ENCODE peak calls at places on chromosomes 2 and 18, in eight cellular contexts. C is stromal cell of bone marrow; E is CD8-positive, alpha-beta memory T cell; M is activated CD8-positive, alpha-beta memory T cell treated with anti-CD3 and anti-CD28 coated beads, Interleukin-2, amount 50 U/mL, for 4 hours; A is left lobe of liver; J is MM.1S; D is neural progenitor cell; S is activated T-helper 2 cell treated with anti-CD3 and anti-CD28 coated beads, Interferon-gamma antibody, Interleukin-2, Interleukin-4, amounts not matched to agents 10 μg/mL and 5 μg/mL and 100 μg/mL, durations not matched to agents 14 hours and 24 hours and 36 hours. V is an unnamed sample.

GRCh38 chr2:45651415-45652089 is at the start of gene PRKCE:
- DNase-seq in J (peak; percentile 45), M (peak; percentile 61), C (no peak), D (peak; percentile 68), E (peak; percentile 27), A (peak; percentile 65), S (peak; percentile 23), V (no peak)

GRCh38 chr2:21175895-21176646 is 52.3 kb downstream of the TDRD15 start:
- DNase-seq in J (peak; percentile 7), S (no peak), A (no peak), E (no peak), M (no peak), C (no peak), D (peak; percentile 26), V (no peak)

GRCh38 chr2:25977768-25978167 is 4.5 kb downstream of the KIF3C start:
- DNase-seq in M (no peak), J (no peak), D (no peak), S (no peak), A (no peak), E (no peak), C (no peak), V (no peak)

GRCh38 chr2:86636842-86637241 is 13.2 kb upstream of the RNF103 start:
- DNase-seq in D (no peak), A (peak; percentile 71), C (no peak), M (no peak), E (no peak), S (no peak), J (no peak), V (no peak)

GRCh38 chr18:43081396-43081795 is 34.1 kb downstream of the RIT2 start:
- DNase-seq in J (no peak), E (no peak), D (no peak), C (no peak), S (no peak), M (no peak), A (no peak), V (no peak)

GRCh38 chr2:72828840-72829507 is 3.1 kb upstream of the EXOC6B start:
- DNase-seq in A (no peak), J (peak; percentile 7), S (no peak), E (no peak), C (no peak), M (no peak), D (no peak), V (no peak)

GRCh38 chr2:10918661-10919414 is 7.1 kb downstream of the KCNF1 start:
- DNase-seq in A (no peak), C (no peak), D (no peak), S (no peak), M (no peak), J (no peak), E (no peak), V (no peak)

GRCh38 chr2:46179037-46179621 is 118.1 kb upstream of the EPAS1 start:
- DNase-seq in M (peak; percentile 38), D (no peak), S (peak; percentile 62), J (no peak), A (no peak), C (peak; percentile 89), E (peak; percentile 41), V (peak; percentile 92)

GRCh38 chr2:226411727-226412360 is 387.8 kb downstream of the IRS1 start:
- DNase-seq in C (no peak), S (no peak), D (no peak), E (no peak), J (no peak), M (no peak), A (no peak), V (no peak)

GRCh38 chr2:75175473-75175872 is 23.8 kb downstream of the TACR1 start:
- DNase-seq in M (no peak), E (no peak), D (no peak), J (no peak), C (no peak), A (no peak), S (no peak), V (no peak)

GRCh38 chr18:53838796-53839195 is 385.7 kb downstream of the MBD2 start:
- DNase-seq in C (no peak), D (no peak), M (no peak), A (no peak), E (no peak), J (no peak), S (no peak), V (no peak)

GRCh38 chr2:190447766-190448165 is 39.6 kb downstream of the MFSD6 start:
- DNase-seq in C (no peak), A (no peak), S (no peak), J (no peak), D (no peak), M (no peak), E (no peak), V (no peak)

GRCh38 chr2:237955640-237956401 is 11.0 kb upstream of the UBE2F start:
- DNase-seq in E (no peak), S (no peak), A (no peak), J (no peak), M (no peak), D (peak; percentile 51), C (no peak), V (no peak)

GRCh38 chr18:45837283-45838070 is 12.0 kb downstream of the SIGLEC15 start:
- DNase-seq in A (no peak), J (no peak), C (no peak), M (peak; percentile 25), S (peak; percentile 41), E (no peak), D (peak; percentile 88), V (no peak)

GRCh38 chr2:188808921-188809320 is 165.3 kb upstream of the COL3A1 start:
- DNase-seq in A (no peak), J (no peak), D (no peak), M (no peak), S (no peak), C (peak; percentile 79), E (no peak), V (peak; percentile 78)

GRCh38 chr18:12884521-12885323 is 685 bp upstream of the PTPN2 start:
- DNase-seq in E (no peak), A (no peak), M (no peak), C (no peak), J (no peak), S (no peak), D (no peak), V (no peak)

V was measured in GM04503.